ENCODE peak calls at places on chromosome 12, in four cellular contexts. A is keratinocyte, B is breast epithelium, W is mesothelial cell of epicardium. F is an unnamed sample.

GRCh38 chr12:7460375-7461259 is 16.7 kb upstream of the CD163L1 start:
- DNase-seq in A (no peak), B (no peak), W (peak; percentile 73), F (no peak)

GRCh38 chr12:105948331-105948730 is 190.4 kb downstream of the NUAK1 start:
- DNase-seq in A (no peak), B (peak; percentile 34), W (no peak), F (no peak)

GRCh38 chr12:107884769-107885694 is 110.5 kb downstream of the ASCL4 start:
- DNase-seq in A (no peak), B (no peak), W (peak; percentile 54), F (no peak)

GRCh38 chr12:20420557-20420956 is 52.2 kb downstream of the PDE3A start:
- DNase-seq in A (no peak), B (no peak), W (no peak), F (no peak)

GRCh38 chr12:77104792-77105191 is 39.4 kb upstream of the E2F7 start:
- DNase-seq in A (no peak), B (no peak), W (no peak), F (no peak)

GRCh38 chr12:64004639-64005038 is 160.1 kb downstream of the SRGAP1 start:
- DNase-seq in A (no peak), B (no peak), W (no peak), F (no peak)

GRCh38 chr12:83161451-83161850 is 474.7 kb downstream of the TMTC2 start:
- DNase-seq in A (peak; percentile 7), B (no peak), W (no peak), F (no peak)

GRCh38 chr12:6567112-6567680 is 895 bp downstream of the NOP2 start:
- DNase-seq in A (no peak), B (no peak), W (no peak), F (no peak)

GRCh38 chr12:50166776-50167025 is 468 bp downstream of the CERS5 start:
- DNase-seq in A (no peak), B (no peak), W (no peak), F (peak; percentile 46)

GRCh38 chr12:98744692-98745091 is 99.6 kb downstream of the APAF1 start:
- DNase-seq in A (no peak), B (no peak), W (no peak), F (no peak)

GRCh38 chr12:53937596-53938275 is 895 bp upstream of the HOXC13 start:
- DNase-seq in A (no peak), B (no peak), W (no peak), F (no peak)

DNA sequence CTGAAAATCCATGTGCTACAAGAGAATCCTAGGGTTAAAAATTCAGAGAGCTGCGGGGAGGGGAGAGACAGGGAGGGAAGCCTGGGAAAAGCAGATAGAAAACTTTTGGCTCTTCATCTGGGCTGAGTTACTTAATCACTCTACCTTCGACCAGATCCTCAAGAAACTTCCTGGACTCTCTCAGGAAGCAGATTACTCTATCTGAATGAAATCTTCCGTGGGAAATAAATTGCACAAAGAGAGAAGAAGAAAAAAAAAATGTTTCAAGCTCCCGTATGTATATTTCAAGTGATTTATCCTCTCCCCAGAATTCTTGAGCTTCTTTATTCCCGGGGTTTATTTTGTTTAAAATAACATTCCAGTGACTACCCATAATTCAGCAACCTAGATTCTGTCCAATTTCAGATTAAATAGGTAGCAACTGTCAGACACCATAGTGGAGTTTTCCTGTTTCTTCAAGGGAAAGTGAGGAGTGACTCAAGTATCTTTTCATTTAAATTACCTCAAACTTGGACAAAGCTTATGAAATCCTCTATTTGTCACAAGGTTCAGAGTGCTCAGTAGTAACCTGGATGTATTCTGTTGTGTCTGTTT is 163.7 kb downstream of the MYRFL start:
- DNase-seq in A (no peak), B (no peak), W (no peak), F (no peak)
- TF ChIP-seq CTCF in A (no peak), B (no peak), W (no peak), F (no peak)

DNA sequence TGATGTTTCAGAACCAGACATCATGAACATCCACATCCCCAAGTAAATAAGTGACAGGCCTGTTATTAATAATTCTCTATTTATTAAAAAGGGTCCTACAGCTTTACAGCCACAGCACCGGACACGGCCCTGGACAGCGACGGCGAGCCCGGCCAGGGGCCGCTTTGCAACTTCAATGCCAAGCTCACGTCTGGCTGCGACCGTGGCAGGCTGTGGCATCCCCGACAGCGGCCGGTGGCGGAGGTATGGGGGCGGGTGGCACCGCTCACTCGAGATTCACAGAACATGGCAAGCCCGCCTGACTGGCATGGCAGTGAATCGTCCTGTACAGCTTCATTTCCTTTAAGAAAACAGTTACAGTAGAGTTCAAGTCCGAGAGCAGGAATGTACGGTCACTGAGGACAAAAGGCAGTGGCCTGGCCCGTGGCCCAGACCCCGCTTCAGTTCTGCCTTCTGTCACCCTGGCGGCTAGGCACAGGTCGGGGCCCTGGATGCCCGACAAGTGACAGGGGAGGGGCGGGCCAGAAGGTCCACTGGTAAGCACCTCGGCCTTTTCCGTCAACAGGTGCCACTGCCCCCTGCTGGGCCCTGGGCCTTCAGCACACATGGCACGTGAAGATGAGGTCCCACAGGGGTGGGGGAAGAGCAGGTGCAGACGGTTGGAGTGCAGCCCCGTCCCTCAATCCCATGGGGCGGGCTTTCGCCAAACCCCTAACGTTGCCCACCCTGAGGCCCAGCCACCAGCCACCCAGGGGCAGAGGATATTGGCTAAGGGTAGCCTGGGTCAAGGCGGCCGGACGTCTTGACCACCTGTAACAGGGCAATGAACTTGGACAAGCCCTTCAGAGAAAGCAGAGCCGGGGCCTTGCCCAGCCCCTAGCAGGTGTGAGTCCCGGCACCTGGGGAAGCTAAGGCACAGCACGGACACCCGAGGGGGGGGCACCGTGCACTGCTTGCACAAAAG is 30.3 kb downstream of the HIP1R start:
- DNase-seq in A (no peak), B (no peak), W (no peak), F (no peak)
- TF ChIP-seq CTCF in A (peak; percentile 39), B (no peak), W (peak; percentile 26), F (no peak)

GRCh38 chr12:93706824-93707223 is 29.6 kb downstream of the CRADD start:
- DNase-seq in A (no peak), B (no peak), W (no peak), F (no peak)
- TF ChIP-seq CTCF in A (no peak), B (no peak), W (no peak), F (no peak)

GRCh38 chr12:124392271-124392990 is 97.5 kb downstream of the RFLNA start:
- DNase-seq in A (no peak), B (no peak), W (no peak), F (peak; percentile 86)
- TF ChIP-seq CTCF in A (no peak), B (no peak), W (peak; percentile 8), F (peak; percentile 36)

GRCh38 chr12:109347579-109347978 is at the start of gene MYO1H:
- DNase-seq in A (no peak), B (no peak), W (no peak), F (no peak)

GRCh38 chr12:109345428-109345827 is 2.3 kb upstream of the MYO1H start:
- DNase-seq in A (no peak), B (no peak), W (no peak), F (no peak)

DNA sequence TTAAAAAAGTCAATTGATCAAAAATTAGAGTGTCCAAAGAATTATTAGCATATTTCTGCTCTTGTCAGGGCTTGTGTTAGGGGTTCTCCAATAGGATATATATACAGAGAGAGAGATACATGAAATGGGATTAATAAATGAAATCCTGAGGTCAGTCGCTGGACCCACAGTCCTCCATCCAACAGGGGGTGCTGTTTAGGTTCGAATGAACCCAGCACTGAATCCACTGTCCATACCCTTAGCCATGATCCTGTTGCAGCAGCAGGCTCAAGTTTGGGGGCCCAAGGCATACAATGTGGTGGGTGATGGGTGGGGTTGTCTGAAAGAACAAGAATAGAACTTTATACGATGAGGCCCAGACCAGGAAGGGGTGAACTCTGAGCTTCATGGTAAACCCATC is 780 bp upstream of the MYO1H start:
- DNase-seq in A (no peak), B (no peak), W (no peak), F (no peak)
- TF ChIP-seq CTCF in A (peak; percentile 12), B (no peak), W (no peak), F (no peak)

DNA sequence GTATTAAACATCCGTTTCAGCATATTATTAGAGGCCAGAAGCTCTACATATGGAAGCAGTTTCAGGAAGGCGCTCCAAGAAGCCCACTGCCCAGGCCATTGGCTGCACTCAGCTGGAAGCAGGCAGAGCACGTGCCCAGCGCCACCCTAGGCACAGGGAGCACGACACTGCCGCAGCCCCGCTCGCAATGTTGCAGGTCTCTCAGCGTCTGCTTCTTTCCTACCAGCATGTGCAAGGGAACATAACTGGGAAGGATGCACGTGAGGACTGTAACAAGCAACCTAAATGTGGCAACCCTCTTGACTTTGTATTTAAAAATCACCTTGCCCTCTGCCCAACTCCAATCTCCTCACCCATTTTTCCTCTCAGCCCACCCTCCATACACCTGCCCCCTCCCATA is 3.5 kb downstream of the TMEM132D start:
- DNase-seq in A (no peak), B (no peak), W (no peak), F (no peak)
- TF ChIP-seq CTCF in A (no peak), B (no peak), W (no peak), F (no peak)

F was measured in left lung.